ENCODE peak calls at places on chromosome 1, in seven cellular contexts. O, S, U, D, I, N and C are unnamed samples.

GRCh38 chr1:218592688-218593087 is 247.6 kb downstream of the TGFB2 start:
- DNase-seq in O (no peak), S (no peak), U (no peak), D (no peak), I (no peak), N (no peak), C (no peak)

GRCh38 chr1:60088620-60089155 is 15.1 kb upstream of the C1orf87 start:
- DNase-seq in O (no peak), S (no peak), U (no peak), D (no peak), I (no peak), N (no peak), C (no peak)

GRCh38 chr1:162632743-162633326 is 571 bp downstream of the DDR2 start:
- DNase-seq in O (no peak), S (no peak), U (no peak), D (no peak), I (no peak), N (no peak), C (no peak)

GRCh38 chr1:19949016-19949415 is 25.6 kb upstream of the PLA2G2E start:
- DNase-seq in O (no peak), S (no peak), U (no peak), D (no peak), I (no peak), N (no peak), C (no peak)

GRCh38 chr1:93641527-93641926 is 40.1 kb downstream of the BCAR3 start:
- DNase-seq in O (no peak), S (no peak), U (no peak), D (no peak), I (no peak), N (no peak), C (no peak)

GRCh38 chr1:29156543-29157268 is 25.0 kb downstream of the SRSF4 start:
- DNase-seq in O (peak; percentile 19), S (no peak), U (peak; percentile 81), D (no peak), I (no peak), N (no peak), C (no peak)

GRCh38 chr1:36583980-36584805 is 101.5 kb upstream of the CSF3R start:
- DNase-seq in O (no peak), S (no peak), U (no peak), D (no peak), I (no peak), N (no peak), C (no peak)

GRCh38 chr1:53689736-53690401 is 49.1 kb downstream of the GLIS1 start:
- DNase-seq in O (no peak), S (no peak), U (peak; percentile 65), D (no peak), I (no peak), N (no peak), C (no peak)

GRCh38 chr1:235776396-235776795 is 90.3 kb downstream of the LYST start:
- DNase-seq in O (no peak), S (no peak), U (no peak), D (no peak), I (no peak), N (no peak), C (no peak)

GRCh38 chr1:240765732-240766363 is 153.9 kb upstream of the GREM2 start:
- DNase-seq in O (no peak), S (no peak), U (no peak), D (no peak), I (no peak), N (no peak), C (no peak)

DNA sequence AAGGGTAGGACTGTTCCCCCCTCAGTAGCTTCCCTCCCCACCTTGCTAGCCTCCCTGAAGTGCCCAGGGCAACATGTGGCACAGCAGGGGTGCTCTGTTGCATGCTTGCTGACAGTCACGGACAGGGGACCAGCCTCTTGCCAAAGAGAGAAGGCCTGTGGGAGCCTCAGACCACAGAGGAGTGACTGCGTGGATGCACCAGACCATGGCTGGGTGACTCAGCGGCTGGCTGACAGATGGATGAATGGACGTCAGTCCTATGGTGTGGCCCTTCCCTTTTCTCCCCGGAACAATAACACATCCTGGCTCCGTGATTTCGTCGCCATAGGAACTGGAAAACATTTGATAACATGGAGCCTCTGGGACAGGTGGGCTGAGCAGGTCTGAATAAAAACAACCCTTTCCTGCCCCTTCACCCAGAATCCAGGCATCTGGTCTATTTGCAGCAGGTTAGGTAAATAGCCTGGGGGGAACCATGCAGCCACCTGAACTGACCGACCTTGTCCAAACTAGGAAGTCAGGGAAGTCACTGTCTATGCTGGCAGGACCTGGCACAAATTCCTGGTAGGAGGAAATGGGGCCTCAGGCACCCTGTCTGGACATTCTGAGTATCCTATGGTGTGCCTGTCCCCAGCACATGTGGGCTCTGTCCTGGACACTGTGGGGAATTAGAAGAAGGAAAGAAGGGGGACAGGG is 53.3 kb downstream of the NENF start:
- DNase-seq in O (no peak), S (no peak), U (peak; percentile 52), D (peak; percentile 94), I (no peak), N (no peak), C (peak; percentile 69)
- H3K4me1 ChIP-seq in O (no peaks in the 10 kb centered on the region), S (peaks cover 17% of the 10 kb centered on the region), U (peaks cover 10% of the 10 kb centered on the region), D (no peaks in the 10 kb centered on the region), I (no peaks in the 10 kb centered on the region), N (no peaks in the 10 kb centered on the region), C (peaks cover 21% of the 10 kb centered on the region)

GRCh38 chr1:3068400-3069361 is at the start of gene PRDM16:
- DNase-seq in O (peak; percentile 29), S (peak; percentile 51), U (no peak), D (peak; percentile 64), I (no peak), N (peak; percentile 57), C (peak; percentile 74)
- H3K27ac ChIP-seq in O (peak within 1 kb of the TSS; percentile 0), S (peak within 1 kb of the TSS; percentile 96), U (no peak within 1 kb of the TSS), D (peak within 1 kb of the TSS; percentile 96), I (no peak within 1 kb of the TSS), N (peak within 1 kb of the TSS; percentile 52), C (peak within 1 kb of the TSS; percentile 100)

DNA sequence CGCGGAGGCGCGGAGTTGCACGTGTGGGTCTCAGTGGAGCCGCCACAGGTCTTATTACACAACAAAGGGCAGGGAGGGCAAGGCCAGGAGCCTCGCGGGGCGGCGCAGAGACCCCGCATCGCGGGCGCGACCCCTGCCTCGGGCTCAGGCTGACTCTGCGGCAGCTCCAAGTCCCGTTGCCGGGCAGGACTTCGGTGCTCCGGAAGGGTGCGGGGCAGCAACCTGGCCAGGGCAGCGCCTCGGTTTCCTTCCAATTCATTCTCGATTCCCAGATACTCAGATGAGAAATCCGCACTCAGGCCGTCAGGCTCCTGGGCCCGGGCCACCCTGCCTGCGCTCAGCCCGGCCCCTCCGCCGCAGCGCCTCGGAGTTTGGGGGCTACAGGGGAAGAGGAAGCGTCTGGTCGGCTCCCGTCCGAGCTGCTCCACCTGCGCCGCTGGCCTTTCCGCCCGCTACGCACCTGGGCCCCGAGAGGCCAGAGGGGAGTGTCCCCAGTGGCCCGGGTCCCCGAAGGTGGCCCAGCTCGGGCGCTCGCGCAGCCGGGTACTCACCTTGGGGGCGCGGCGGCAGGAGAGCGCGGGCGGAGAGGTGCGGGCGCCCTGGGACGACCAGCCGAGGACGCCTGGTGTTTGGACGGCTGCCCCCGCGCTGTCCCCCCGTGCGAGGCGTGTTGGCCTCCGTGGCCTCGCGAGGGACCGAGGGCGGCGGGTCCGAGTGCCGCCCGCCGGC is 1.2 kb upstream of the PRDM16 start:
- DNase-seq in O (peak; percentile 55), S (peak; percentile 20), U (no peak), D (peak; percentile 48), I (no peak), N (no peak), C (no peak)
- H3K27me3 ChIP-seq in O (peaks cover 90% of the 10 kb centered on the region), S (peaks cover 92% of the 10 kb centered on the region), U (peaks cover under 1% of the 10 kb centered on the region), D (no peaks in the 10 kb centered on the region), I (peaks cover 36% of the 10 kb centered on the region), N (peaks cover 58% of the 10 kb centered on the region), C (no peaks in the 10 kb centered on the region)

GRCh38 chr1:159940006-159940620 is 5.3 kb downstream of the IGSF9 start:
- DNase-seq in O (no peak), S (no peak), U (no peak), D (no peak), I (no peak), N (no peak), C (no peak)

GRCh38 chr1:159941139-159941866 is 4.1 kb downstream of the IGSF9 start:
- DNase-seq in O (no peak), S (no peak), U (no peak), D (no peak), I (no peak), N (no peak), C (no peak)

GRCh38 chr1:159938221-159938852 is 7.1 kb downstream of the IGSF9 start:
- DNase-seq in O (no peak), S (no peak), U (no peak), D (peak; percentile 41), I (no peak), N (no peak), C (no peak)

GRCh38 chr1:159938905-159939587 is 6.4 kb downstream of the IGSF9 start:
- DNase-seq in O (no peak), S (no peak), U (no peak), D (no peak), I (no peak), N (no peak), C (no peak)

DNA sequence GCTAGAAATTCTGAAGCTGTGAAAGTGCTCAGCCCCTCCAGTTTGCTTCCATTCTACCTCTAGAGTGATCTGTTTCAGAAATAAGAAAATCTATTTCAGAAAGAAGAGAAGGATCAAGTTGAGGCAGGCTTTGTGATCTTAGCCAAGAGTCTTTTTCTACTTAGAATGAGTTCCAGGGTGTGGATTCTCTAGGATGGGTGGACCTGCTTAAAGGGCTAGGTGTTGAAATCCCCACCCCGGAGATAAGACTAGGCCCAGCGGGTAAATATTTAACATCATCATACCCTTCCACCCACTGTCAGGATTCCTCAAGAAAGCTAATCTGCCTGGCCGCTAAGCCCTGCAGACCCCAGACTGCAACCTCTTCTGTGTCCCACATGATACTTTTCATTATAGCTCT is 5.8 kb downstream of the IGSF9 start:
- DNase-seq in O (no peak), S (no peak), U (no peak), D (no peak), I (no peak), N (no peak), C (no peak)
- H3K4me1 ChIP-seq in O (peaks cover 30% of the 10 kb centered on the region), S (peaks cover 12% of the 10 kb centered on the region), U (peaks cover 15% of the 10 kb centered on the region), D (no peaks in the 10 kb centered on the region), I (peaks cover 6% of the 10 kb centered on the region), N (no peaks in the 10 kb centered on the region), C (peaks cover 7% of the 10 kb centered on the region)

GRCh38 chr1:41155105-41155504 is 87.0 kb downstream of the SCMH1 start:
- DNase-seq in O (no peak), S (no peak), U (no peak), D (no peak), I (no peak), N (no peak), C (no peak)
- H3K27ac ChIP-seq in O (no peak overlapping the region), S (no peak overlapping the region), U (no peak overlapping the region), D (no peak overlapping the region), I (no peak overlapping the region), N (no peak overlapping the region), C (no peak overlapping the region)

DNA sequence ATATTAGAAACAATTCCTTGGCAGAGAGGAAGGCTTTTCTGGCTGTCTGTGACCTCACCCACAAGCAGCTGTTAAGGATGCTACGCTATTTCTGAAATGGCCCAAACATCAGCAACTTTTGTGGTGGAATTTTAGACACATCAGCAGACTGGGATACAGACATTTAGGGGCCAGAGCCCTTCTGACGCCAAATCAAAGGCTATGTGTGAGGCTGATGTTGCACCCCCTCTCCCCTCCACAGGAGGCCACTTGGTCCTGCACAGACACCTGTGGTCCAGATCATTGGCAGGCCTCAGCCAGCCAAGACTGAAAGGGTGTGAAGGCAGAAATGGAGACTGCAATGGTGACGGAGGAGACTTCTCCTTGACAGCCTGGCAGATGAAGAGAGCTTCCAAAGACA is 9.3 kb upstream of the RXRG start:
- DNase-seq in O (no peak), S (no peak), U (no peak), D (no peak), I (no peak), N (no peak), C (no peak)
- H3K27me3 ChIP-seq in O (no peaks in the 10 kb centered on the region), S (no peaks in the 10 kb centered on the region), U (peaks cover 3% of the 10 kb centered on the region), D (no peaks in the 10 kb centered on the region), I (no peaks in the 10 kb centered on the region), N (no peaks in the 10 kb centered on the region), C (no peaks in the 10 kb centered on the region)

GRCh38 chr1:147565189-147565980 is 24.1 kb downstream of the BCL9 start:
- DNase-seq in O (no peak), S (no peak), U (no peak), D (no peak), I (no peak), N (no peak), C (no peak)
- H3K4me1 ChIP-seq in O (no peaks in the 10 kb centered on the region), S (peaks cover 23% of the 10 kb centered on the region), U (no peaks in the 10 kb centered on the region), D (no peaks in the 10 kb centered on the region), I (no peaks in the 10 kb centered on the region), N (no peaks in the 10 kb centered on the region), C (no peaks in the 10 kb centered on the region)